ENCODE peak calls at places on chromosomes 5 and 9, in eight cellular contexts. U is K562; L is CD8-positive, alpha-beta T cell; A is IMR-90; G is ovary; V is kidney; W is heart right ventricle; J is HCT116. K is an unnamed sample. For H3K36me3, the result is how much of the 10 kb centered on the place peaks cover.

GRCh38 chr9:137016436-137016835 is 11.6 kb downstream of the ABCA2 start:
- DNase-seq in U (no peak), L (no peak), A (no peak), G (no peak), V (no peak), W (no peak), J (no peak), K (no peak)

GRCh38 chr9:108727580-108728056 is 128.2 kb downstream of the ACTL7B start:
- DNase-seq in U (no peak), L (no peak), A (no peak), G (no peak), V (no peak), W (peak), J (no peak), K (no peak)

GRCh38 chr5:14574124-14574523 is 7.5 kb upstream of the OTULINL start:
- DNase-seq in U (no peak), L (no peak), A (no peak), G (no peak), V (no peak), W (no peak), J (no peak), K (no peak)

GRCh38 chr9:136921307-136921706 is 23.2 kb downstream of the FBXW5 start:
- DNase-seq in U (no peak), L (no peak), A (no peak), G (no peak), V (no peak), W (no peak), J (no peak), K (no peak)

GRCh38 chr9:136902259-136902821 is 16.0 kb downstream of the TRAF2 start:
- DNase-seq in U (no peak), L (peak), A (peak), G (no peak), V (peak), W (peak), J (no peak), K (peak)

GRCh38 chr9:69891696-69892095 is 71.1 kb downstream of the CFAP95 start:
- DNase-seq in U (no peak), L (no peak), A (no peak), G (no peak), V (no peak), W (no peak), J (no peak), K (no peak)

GRCh38 chr5:40677456-40677855 is 2.3 kb upstream of the PTGER4 start:
- DNase-seq in U (no peak), L (no peak), A (no peak), G (no peak), V (no peak), W (no peak), J (no peak), K (no peak)

GRCh38 chr5:57185301-57185700 is 11.4 kb downstream of the GPBP1 start:
- DNase-seq in U (no peak), L (no peak), A (no peak), G (no peak), V (no peak), W (no peak), J (no peak), K (no peak)

GRCh38 chr5:51960617-51961115 is 577.4 kb downstream of the ISL1 start:
- DNase-seq in U (no peak), L (no peak), A (no peak), G (no peak), V (no peak), W (no peak), J (peak), K (no peak)

GRCh38 chr9:136345281-136346156 is 18.0 kb downstream of the DNLZ start:
- DNase-seq in U (peak), L (no peak), A (no peak), G (no peak), V (peak), W (peak), J (no peak), K (no peak)

GRCh38 chr9:81369136-81369535 is 320.2 kb downstream of the TLE1 start:
- DNase-seq in U (no peak), L (no peak), A (no peak), G (no peak), V (no peak), W (no peak), J (no peak), K (no peak)

GRCh38 chr5:131272365-131273123 is 8.7 kb downstream of the CDC42SE2 start:
- DNase-seq in U (no peak), L (no peak), A (peak), G (no peak), V (no peak), W (no peak), J (no peak), K (no peak)

GRCh38 chr5:139925650-139926640 is 117.2 kb downstream of the NRG2 start:
- DNase-seq in U (no peak), L (peak), A (no peak), G (no peak), V (no peak), W (no peak), J (no peak), K (no peak)

GRCh38 chr5:159990506-159990905 is 18.4 kb upstream of the TTC1 start:
- DNase-seq in U (no peak), L (no peak), A (no peak), G (no peak), V (no peak), W (no peak), J (no peak), K (no peak)

GRCh38 chr5:322281-322941 is 897 bp downstream of the AHRR start:
- DNase-seq in U (no peak), L (no peak), A (peak), G (no peak), V (no peak), W (no peak), J (no peak), K (no peak)

GRCh38 chr5:138903113-138903789 is 28.1 kb upstream of the LRRTM2 start:
- DNase-seq in U (no peak), L (no peak), A (peak), G (no peak), V (no peak), W (no peak), J (no peak), K (no peak)

GRCh38 chr5:56525117-56525516 is 290.2 kb upstream of the MAP3K1 start:
- DNase-seq in U (no peak), L (no peak), A (peak), G (no peak), V (no peak), W (no peak), J (no peak), K (peak)

GRCh38 chr5:10406636-10407035 is 35.0 kb upstream of the ROPN1L start:
- DNase-seq in U (no peak), L (no peak), A (no peak), G (no peak), V (no peak), W (no peak), J (no peak), K (no peak)

GRCh38 chr5:43997647-43998251 is 391.5 kb downstream of the FGF10 start:
- DNase-seq in U (no peak), L (no peak), A (peak), G (no peak), V (no peak), W (no peak), J (no peak), K (no peak)

GRCh38 chr5:152246401-152246800 is 158.7 kb downstream of the NMUR2 start:
- DNase-seq in U (peak), L (no peak), A (peak), G (peak), V (no peak), W (peak), J (no peak), K (no peak)

GRCh38 chr9:96218821-96219614 is 83.0 kb downstream of the HSD17B3 start:
- DNase-seq in U (no peak), L (peak), A (no peak), G (peak), V (no peak), W (peak), J (no peak), K (no peak)

GRCh38 chr9:100087218-100087617 is 11.6 kb downstream of the ERP44 start:
- DNase-seq in U (no peak), L (no peak), A (peak), G (no peak), V (no peak), W (no peak), J (no peak), K (no peak)

GRCh38 chr5:66814146-66814991 is 218.2 kb downstream of the MAST4 start:
- DNase-seq in U (peak), L (peak), A (peak), G (no peak), V (no peak), W (no peak), J (peak), K (peak)

GRCh38 chr5:9851458-9851857 is 221.3 kb upstream of the TAS2R1 start:
- DNase-seq in U (no peak), L (no peak), A (peak), G (no peak), V (no peak), W (no peak), J (no peak), K (no peak)

GRCh38 chr9:90969021-90969675 is 167.5 kb downstream of the SYK start:
- DNase-seq in U (no peak), L (no peak), A (no peak), G (no peak), V (no peak), W (no peak), J (no peak), K (no peak)

GRCh38 chr9:106467847-106468163 is 395.2 kb upstream of the ZNF462 start:
- DNase-seq in U (no peak), L (no peak), A (no peak), G (no peak), V (no peak), W (no peak), J (no peak), K (no peak)

GRCh38 chr9:3271581-3271980 is 254.2 kb downstream of the RFX3 start:
- DNase-seq in U (no peak), L (no peak), A (no peak), G (no peak), V (no peak), W (no peak), J (no peak), K (no peak)

GRCh38 chr9:38227656-38228055 is 158.6 kb upstream of the SHB start:
- DNase-seq in U (no peak), L (peak), A (peak), G (no peak), V (no peak), W (no peak), J (no peak), K (no peak)

GRCh38 chr5:73030531-73030930 is 74.7 kb downstream of the FCHO2 start:
- DNase-seq in U (no peak), L (no peak), A (no peak), G (no peak), V (no peak), W (no peak), J (no peak), K (peak)

GRCh38 chr5:73028991-73029540 is 73.2 kb downstream of the FCHO2 start:
- DNase-seq in U (no peak), L (no peak), A (peak), G (no peak), V (no peak), W (no peak), J (no peak), K (no peak)

GRCh38 chr5:73027816-73028215 is 72.0 kb downstream of the FCHO2 start:
- DNase-seq in U (no peak), L (no peak), A (no peak), G (no peak), V (no peak), W (no peak), J (no peak), K (no peak)

GRCh38 chr5:73030995-73031394 is 75.2 kb downstream of the FCHO2 start:
- DNase-seq in U (no peak), L (no peak), A (peak), G (no peak), V (no peak), W (no peak), J (peak), K (no peak)

GRCh38 chr5:73027361-73027760 is 71.5 kb downstream of the FCHO2 start:
- DNase-seq in U (no peak), L (no peak), A (no peak), G (no peak), V (no peak), W (no peak), J (no peak), K (no peak)
- TF ChIP-seq CTCF in U (no peak), L (no peak), A (no peak), G (no peak), V (no peak), W (no peak), J (peak), K (no peak)

GRCh38 chr5:135102716-135103696 is 69.0 kb upstream of the PITX1 start:
- DNase-seq in U (no peak), L (no peak), A (no peak), G (no peak), V (no peak), W (no peak), J (no peak), K (no peak)
- H3K36me3 ChIP-seq in U (under half), L (under half), A (under half), G (under half), V (under half), W (under half), J (under half), K (under half)

GRCh38 chr9:116112236-116112635 is 41.4 kb upstream of the PAPPA start:
- DNase-seq in U (no peak), L (no peak), A (peak), G (no peak), V (no peak), W (no peak), J (no peak), K (no peak)
- TF ChIP-seq CTCF in U (no peak), L (no peak), A (peak), G (no peak), V (peak), W (peak), J (peak), K (no peak)

GRCh38 chr9:124320062-124320973 is 62.6 kb downstream of the NEK6 start:
- DNase-seq in U (peak), L (peak), A (peak), G (peak), V (no peak), W (peak), J (peak), K (peak)
- H3K36me3 ChIP-seq in U (under half), L (under half), A (half or more), G (under half), V (under half), W (under half), J (under half), K (under half)

GRCh38 chr5:134004626-134005414 is at the start of gene VDAC1:
- DNase-seq in U (peak), L (peak), A (peak), G (peak), V (peak), W (peak), J (peak), K (peak)
- TF ChIP-seq CTCF in U (peak), L (no peak), A (no peak), G (peak), V (no peak), W (no peak), J (no peak), K (no peak)

DNA sequence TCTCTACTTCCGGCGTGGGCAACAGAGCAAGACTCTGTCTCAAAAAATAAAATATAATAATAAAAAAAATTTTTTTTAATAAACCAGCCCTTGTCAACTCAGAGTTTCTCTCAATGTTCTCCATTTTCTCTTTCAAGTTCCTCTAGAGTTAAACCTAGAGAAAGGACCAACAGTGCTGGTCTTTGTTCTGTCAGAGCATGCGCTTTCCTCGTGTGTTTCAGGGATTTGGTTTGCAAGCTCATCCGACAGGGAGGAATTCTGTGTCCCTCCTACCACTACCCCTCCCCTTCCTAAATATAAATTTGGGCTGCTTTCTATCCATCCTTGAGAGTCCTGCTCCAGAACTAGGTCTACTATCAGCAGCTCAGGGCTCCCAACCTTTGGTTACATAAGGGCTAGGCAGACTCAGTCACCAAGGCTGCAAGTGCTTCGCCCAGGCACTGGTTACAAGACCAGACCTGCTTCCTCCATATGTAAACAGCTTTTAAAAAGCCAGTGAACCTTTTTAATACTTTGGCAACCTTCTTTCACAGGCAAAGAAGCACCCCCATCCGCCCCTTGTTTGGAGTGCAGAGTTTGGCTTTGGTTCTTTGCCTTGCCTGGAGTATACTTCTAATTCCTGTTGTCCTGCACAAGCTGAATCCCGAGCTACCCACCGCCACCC is 13.5 kb downstream of the SETX start:
- DNase-seq in U (no peak), L (no peak), A (no peak), G (no peak), V (no peak), W (no peak), J (no peak), K (peak)
- H3K36me3 ChIP-seq in U (half or more), L (under half), A (half or more), G (under half), V (under half), W (under half), J (half or more), K (under half)

GRCh38 chr5:77232959-77233358 is 22.5 kb downstream of the PDE8B start:
- DNase-seq in U (no peak), L (no peak), A (no peak), G (no peak), V (no peak), W (no peak), J (no peak), K (no peak)

GRCh38 chr5:77231470-77232138 is 21.1 kb downstream of the PDE8B start:
- DNase-seq in U (no peak), L (no peak), A (no peak), G (no peak), V (no peak), W (no peak), J (no peak), K (no peak)

GRCh38 chr5:77229887-77230286 is 19.4 kb downstream of the PDE8B start:
- DNase-seq in U (no peak), L (no peak), A (no peak), G (no peak), V (no peak), W (no peak), J (no peak), K (no peak)

GRCh38 chr5:77232545-77232944 is 22.1 kb downstream of the PDE8B start:
- DNase-seq in U (no peak), L (no peak), A (no peak), G (no peak), V (no peak), W (no peak), J (no peak), K (no peak)

GRCh38 chr5:77230727-77231469 is 20.4 kb downstream of the PDE8B start:
- DNase-seq in U (peak), L (no peak), A (peak), G (no peak), V (no peak), W (no peak), J (no peak), K (no peak)
- TF ChIP-seq CTCF in U (no peak), L (peak), A (peak), G (no peak), V (no peak), W (no peak), J (peak), K (no peak)

GRCh38 chr9:130893250-130894101 is 3.1 kb downstream of the QRFP start:
- DNase-seq in U (peak), L (no peak), A (no peak), G (no peak), V (peak), W (peak), J (no peak), K (peak)
- H3K36me3 ChIP-seq in U (under half), L (under half), A (under half), G (under half), V (under half), W (under half), J (under half), K (under half)